ENCODE peak calls at places on chromosomes 4 and X, in seven cellular contexts. U is left cardiac atrium, C is DMS53, B is HTR-8/SVneo, Y is MM.1S, N is Right ventricle myocardium superior, H is NCI-H1417. K is an unnamed sample.
A peak's percentile ranks its signal among the peaks of the same experiment; 100 is the strongest.

GRCh38 chr4:130760246-130760645 is 1664.3 kb downstream of the C4orf33 start:
- DNase-seq in U (no peak), C (no peak), B (no peak), Y (no peak), N (no peak), H (no peak), K (no peak)

GRCh38 chr4:77849278-77849965 is 13.2 kb upstream of the MRPL1 start:
- DNase-seq in U (no peak), C (peak; percentile 80), B (no peak), Y (no peak), N (no peak), H (no peak), K (no peak)

GRCh38 chr4:140004580-140005314 is 149.2 kb downstream of the MAML3 start:
- DNase-seq in U (peak; percentile 61), C (peak; percentile 55), B (no peak), Y (no peak), N (peak; percentile 69), H (peak; percentile 52), K (no peak)

GRCh38 chrX:114675365-114675764 is 91.5 kb downstream of the HTR2C start:
- DNase-seq in U (no peak), C (no peak), B (no peak), Y (no peak), N (no peak), H (no peak), K (no peak)

GRCh38 chrX:80808854-80809493 is 703 bp downstream of the BRWD3 start:
- DNase-seq in U (no peak), C (peak; percentile 81), B (no peak), Y (peak; percentile 7), N (no peak), H (peak; percentile 56), K (peak; percentile 39)

GRCh38 chr4:165464813-165465381 is 86.1 kb downstream of the CPE start:
- DNase-seq in U (no peak), C (peak; percentile 63), B (peak; percentile 48), Y (peak; percentile 50), N (no peak), H (no peak), K (peak; percentile 7)

GRCh38 chr4:54539500-54540029 is 118.2 kb upstream of the KIT start:
- DNase-seq in U (peak; percentile 70), C (peak; percentile 79), B (no peak), Y (no peak), N (peak; percentile 79), H (peak; percentile 45), K (peak; percentile 38)

GRCh38 chr4:169604131-169604900 is 8.1 kb downstream of the NEK1 start:
- DNase-seq in U (no peak), C (peak; percentile 2), B (peak; percentile 52), Y (no peak), N (no peak), H (no peak), K (no peak)

GRCh38 chr4:163495900-163496299 is 1.4 kb downstream of the TMA16 start:
- DNase-seq in U (no peak), C (no peak), B (no peak), Y (peak; percentile 11), N (no peak), H (no peak), K (no peak)

GRCh38 chrX:20112022-20112421 is 4.7 kb downstream of the MAP7D2 start:
- DNase-seq in U (no peak), C (no peak), B (no peak), Y (no peak), N (no peak), H (no peak), K (no peak)

GRCh38 chr4:54541426-54542118 is 116.2 kb upstream of the KIT start:
- DNase-seq in U (no peak), C (no peak), B (no peak), Y (no peak), N (no peak), H (no peak), K (no peak)

GRCh38 chrX:130047416-130047815 is 62.9 kb downstream of the ELF4 start:
- DNase-seq in U (no peak), C (no peak), B (no peak), Y (no peak), N (no peak), H (no peak), K (no peak)

GRCh38 chr4:132001542-132001941 is 1147.6 kb upstream of the PCDH10 start:
- DNase-seq in U (no peak), C (no peak), B (peak; percentile 24), Y (no peak), N (no peak), H (no peak), K (no peak)

GRCh38 chrX:83022020-83022419 is 486.1 kb upstream of the POU3F4 start:
- DNase-seq in U (no peak), C (peak; percentile 62), B (peak; percentile 1), Y (peak; percentile 40), N (no peak), H (no peak), K (peak; percentile 1)

GRCh38 chr4:98938386-98938785 is 9.5 kb upstream of the EIF4E start:
- DNase-seq in U (no peak), C (no peak), B (no peak), Y (no peak), N (no peak), H (no peak), K (no peak)

GRCh38 chrX:14030248-14030592 is 528 bp upstream of the GEMIN8 start:
- DNase-seq in U (no peak), C (peak; percentile 8), B (no peak), Y (no peak), N (no peak), H (no peak), K (no peak)

GRCh38 chr4:83213640-83214039 is 71.0 kb downstream of the COQ2 start:
- DNase-seq in U (no peak), C (no peak), B (no peak), Y (no peak), N (no peak), H (no peak), K (no peak)